ENCODE peak calls at places on chromosomes 16 and 17, in seven cellular contexts. One of them, this sample, is unnamed.

GRCh38 chr17:70796757-70797156 is 627.4 kb downstream of the KCNJ2 start:
- DNase-seq in thoracic aorta: no peak
- DNase-seq in DMS 273 treated with DMSO at 0.1 percent for 48 hours: no peak
- DNase-seq in COR-L47: no peak
- DNase-seq in K562: no peak
- DNase-seq in stimulated activated CD4-positive, alpha-beta T cell treated with anti-CD3 and anti-CD28 coated beads, Interleukin-1b, Interleukin-23, amount 100 ng/mL, for 24 hours: no peak
- DNase-seq in EL: no peak
- DNase-seq in this sample: no peak

GRCh38 chr17:29412780-29413565 is 22.8 kb downstream of the TAOK1 start:
- DNase-seq in stimulated activated CD4-positive, alpha-beta T cell treated with anti-CD3 and anti-CD28 coated beads, Interleukin-1b, Interleukin-23, amount 100 ng/mL, for 24 hours: no peak
- DNase-seq in K562: no peak
- DNase-seq in DMS 273 treated with DMSO at 0.1 percent for 48 hours: no peak
- DNase-seq in thoracic aorta: no peak
- DNase-seq in COR-L47: no peak
- DNase-seq in EL: peak
- DNase-seq in this sample: no peak

GRCh38 chr17:8176197-8176940 is at the start of gene TMEM107:
- DNase-seq in thoracic aorta: no peak
- DNase-seq in DMS 273 treated with DMSO at 0.1 percent for 48 hours: peak
- DNase-seq in COR-L47: peak
- DNase-seq in stimulated activated CD4-positive, alpha-beta T cell treated with anti-CD3 and anti-CD28 coated beads, Interleukin-1b, Interleukin-23, amount 100 ng/mL, for 24 hours: peak
- DNase-seq in K562: peak
- DNase-seq in EL: peak
- DNase-seq in this sample: peak

GRCh38 chr17:164536-165235 is 16.8 kb downstream of the DOC2B start:
- DNase-seq in thoracic aorta: no peak
- DNase-seq in COR-L47: no peak
- DNase-seq in EL: peak
- DNase-seq in stimulated activated CD4-positive, alpha-beta T cell treated with anti-CD3 and anti-CD28 coated beads, Interleukin-1b, Interleukin-23, amount 100 ng/mL, for 24 hours: no peak
- DNase-seq in K562: peak
- DNase-seq in DMS 273 treated with DMSO at 0.1 percent for 48 hours: peak
- DNase-seq in this sample: peak

GRCh38 chr17:76716834-76717205 is 6.1 kb upstream of the MXRA7 start:
- DNase-seq in thoracic aorta: no peak
- DNase-seq in COR-L47: no peak
- DNase-seq in EL: peak
- DNase-seq in DMS 273 treated with DMSO at 0.1 percent for 48 hours: no peak
- DNase-seq in K562: peak
- DNase-seq in stimulated activated CD4-positive, alpha-beta T cell treated with anti-CD3 and anti-CD28 coated beads, Interleukin-1b, Interleukin-23, amount 100 ng/mL, for 24 hours: no peak
- DNase-seq in this sample: no peak

GRCh38 chr17:6596511-6596910 is 40.2 kb upstream of the PITPNM3 start:
- DNase-seq in COR-L47: no peak
- DNase-seq in thoracic aorta: no peak
- DNase-seq in EL: no peak
- DNase-seq in stimulated activated CD4-positive, alpha-beta T cell treated with anti-CD3 and anti-CD28 coated beads, Interleukin-1b, Interleukin-23, amount 100 ng/mL, for 24 hours: no peak
- DNase-seq in K562: no peak
- DNase-seq in DMS 273 treated with DMSO at 0.1 percent for 48 hours: no peak
- DNase-seq in this sample: no peak

GRCh38 chr16:28951410-28951943 is 740 bp downstream of the NFATC2IP start:
- DNase-seq in thoracic aorta: no peak
- DNase-seq in stimulated activated CD4-positive, alpha-beta T cell treated with anti-CD3 and anti-CD28 coated beads, Interleukin-1b, Interleukin-23, amount 100 ng/mL, for 24 hours: peak
- DNase-seq in EL: peak
- DNase-seq in COR-L47: no peak
- DNase-seq in K562: peak
- DNase-seq in DMS 273 treated with DMSO at 0.1 percent for 48 hours: no peak
- DNase-seq in this sample: no peak

GRCh38 chr17:19714542-19715411 is 1.6 kb downstream of the SLC47A2 start:
- DNase-seq in stimulated activated CD4-positive, alpha-beta T cell treated with anti-CD3 and anti-CD28 coated beads, Interleukin-1b, Interleukin-23, amount 100 ng/mL, for 24 hours: no peak
- DNase-seq in thoracic aorta: no peak
- DNase-seq in EL: no peak
- DNase-seq in COR-L47: no peak
- DNase-seq in DMS 273 treated with DMSO at 0.1 percent for 48 hours: no peak
- DNase-seq in K562: no peak
- DNase-seq in this sample: no peak

GRCh38 chr17:16439867-16440351 is 24.5 kb downstream of the TRPV2 start:
- DNase-seq in DMS 273 treated with DMSO at 0.1 percent for 48 hours: no peak
- DNase-seq in K562: no peak
- DNase-seq in thoracic aorta: no peak
- DNase-seq in COR-L47: no peak
- DNase-seq in stimulated activated CD4-positive, alpha-beta T cell treated with anti-CD3 and anti-CD28 coated beads, Interleukin-1b, Interleukin-23, amount 100 ng/mL, for 24 hours: no peak
- DNase-seq in EL: peak
- DNase-seq in this sample: no peak

GRCh38 chr16:88378401-88378800 is 4.4 kb upstream of the ZNF469 start:
- DNase-seq in K562: no peak
- DNase-seq in thoracic aorta: no peak
- DNase-seq in stimulated activated CD4-positive, alpha-beta T cell treated with anti-CD3 and anti-CD28 coated beads, Interleukin-1b, Interleukin-23, amount 100 ng/mL, for 24 hours: no peak
- DNase-seq in DMS 273 treated with DMSO at 0.1 percent for 48 hours: no peak
- DNase-seq in EL: no peak
- DNase-seq in COR-L47: no peak
- DNase-seq in this sample: no peak

GRCh38 chr16:24980077-24980793 is 34.9 kb downstream of the ARHGAP17 start:
- DNase-seq in K562: no peak
- DNase-seq in DMS 273 treated with DMSO at 0.1 percent for 48 hours: no peak
- DNase-seq in thoracic aorta: no peak
- DNase-seq in stimulated activated CD4-positive, alpha-beta T cell treated with anti-CD3 and anti-CD28 coated beads, Interleukin-1b, Interleukin-23, amount 100 ng/mL, for 24 hours: no peak
- DNase-seq in EL: peak
- DNase-seq in COR-L47: no peak
- DNase-seq in this sample: no peak

GRCh38 chr16:68665501-68665900 is 20.4 kb downstream of the CDH3 start:
- DNase-seq in DMS 273 treated with DMSO at 0.1 percent for 48 hours: no peak
- DNase-seq in stimulated activated CD4-positive, alpha-beta T cell treated with anti-CD3 and anti-CD28 coated beads, Interleukin-1b, Interleukin-23, amount 100 ng/mL, for 24 hours: no peak
- DNase-seq in COR-L47: no peak
- DNase-seq in thoracic aorta: no peak
- DNase-seq in EL: no peak
- DNase-seq in K562: no peak
- DNase-seq in this sample: no peak

GRCh38 chr17:57784226-57784895 is 39.3 kb upstream of the CCDC182 start:
- DNase-seq in stimulated activated CD4-positive, alpha-beta T cell treated with anti-CD3 and anti-CD28 coated beads, Interleukin-1b, Interleukin-23, amount 100 ng/mL, for 24 hours: no peak
- DNase-seq in EL: no peak
- DNase-seq in COR-L47: no peak
- DNase-seq in K562: no peak
- DNase-seq in DMS 273 treated with DMSO at 0.1 percent for 48 hours: peak
- DNase-seq in thoracic aorta: no peak
- DNase-seq in this sample: no peak

GRCh38 chr16:50306287-50306686 is 39.9 kb downstream of the ADCY7 start:
- DNase-seq in DMS 273 treated with DMSO at 0.1 percent for 48 hours: no peak
- DNase-seq in thoracic aorta: no peak
- DNase-seq in COR-L47: no peak
- DNase-seq in EL: no peak
- DNase-seq in K562: no peak
- DNase-seq in stimulated activated CD4-positive, alpha-beta T cell treated with anti-CD3 and anti-CD28 coated beads, Interleukin-1b, Interleukin-23, amount 100 ng/mL, for 24 hours: no peak
- DNase-seq in this sample: peak

GRCh38 chr17:9242497-9242881 is 221.2 kb downstream of the NTN1 start:
- DNase-seq in DMS 273 treated with DMSO at 0.1 percent for 48 hours: no peak
- DNase-seq in thoracic aorta: no peak
- DNase-seq in K562: no peak
- DNase-seq in stimulated activated CD4-positive, alpha-beta T cell treated with anti-CD3 and anti-CD28 coated beads, Interleukin-1b, Interleukin-23, amount 100 ng/mL, for 24 hours: no peak
- DNase-seq in EL: no peak
- DNase-seq in COR-L47: no peak
- DNase-seq in this sample: no peak

GRCh38 chr17:68328676-68329075 is 37.4 kb downstream of the ARSG start:
- DNase-seq in DMS 273 treated with DMSO at 0.1 percent for 48 hours: no peak
- DNase-seq in COR-L47: no peak
- DNase-seq in K562: no peak
- DNase-seq in stimulated activated CD4-positive, alpha-beta T cell treated with anti-CD3 and anti-CD28 coated beads, Interleukin-1b, Interleukin-23, amount 100 ng/mL, for 24 hours: no peak
- DNase-seq in thoracic aorta: no peak
- DNase-seq in EL: peak
- DNase-seq in this sample: no peak